ENCODE peak calls at places on chromosome 10, in six cellular contexts. One of them, this sample, is unnamed.

GRCh38 chr10:91313761-91314520 is 93.5 kb downstream of the PCGF5 start:
- DNase-seq in HTR-8/SVneo: no peak
- DNase-seq in amniotic stem cell: peak; percentile 16
- DNase-seq in stimulated activated CD8-positive, alpha-beta memory T cell treated with anti-CD3 and anti-CD28 coated beads, Interleukin-15, amount 100 ng/mL, for 24 hours: no peak
- DNase-seq in nephron progenitor cell: no peak
- DNase-seq in WERI-Rb-1: no peak
- DNase-seq in this sample: no peak

GRCh38 chr10:86291616-86292340 is 74.8 kb downstream of the GRID1 start:
- DNase-seq in stimulated activated CD8-positive, alpha-beta memory T cell treated with anti-CD3 and anti-CD28 coated beads, Interleukin-15, amount 100 ng/mL, for 24 hours: no peak
- DNase-seq in WERI-Rb-1: peak; percentile 31
- DNase-seq in amniotic stem cell: no peak
- DNase-seq in nephron progenitor cell: peak; percentile 13
- DNase-seq in HTR-8/SVneo: no peak
- DNase-seq in this sample: peak; percentile 4

GRCh38 chr10:86960003-86960862 is 1.8 kb downstream of the SNCG start:
- DNase-seq in nephron progenitor cell: peak; percentile 68
- DNase-seq in amniotic stem cell: no peak
- DNase-seq in WERI-Rb-1: peak; percentile 77
- DNase-seq in stimulated activated CD8-positive, alpha-beta memory T cell treated with anti-CD3 and anti-CD28 coated beads, Interleukin-15, amount 100 ng/mL, for 24 hours: no peak
- DNase-seq in HTR-8/SVneo: peak; percentile 60
- DNase-seq in this sample: peak; percentile 84

GRCh38 chr10:70784476-70784875 is 701 bp downstream of the TBATA start:
- DNase-seq in WERI-Rb-1: no peak
- DNase-seq in HTR-8/SVneo: no peak
- DNase-seq in nephron progenitor cell: no peak
- DNase-seq in amniotic stem cell: no peak
- DNase-seq in stimulated activated CD8-positive, alpha-beta memory T cell treated with anti-CD3 and anti-CD28 coated beads, Interleukin-15, amount 100 ng/mL, for 24 hours: no peak
- DNase-seq in this sample: no peak

GRCh38 chr10:127919418-127920191 is 12.7 kb downstream of the PTPRE start:
- DNase-seq in amniotic stem cell: no peak
- DNase-seq in HTR-8/SVneo: peak; percentile 26
- DNase-seq in nephron progenitor cell: no peak
- DNase-seq in stimulated activated CD8-positive, alpha-beta memory T cell treated with anti-CD3 and anti-CD28 coated beads, Interleukin-15, amount 100 ng/mL, for 24 hours: no peak
- DNase-seq in WERI-Rb-1: peak; percentile 44
- DNase-seq in this sample: peak; percentile 17

GRCh38 chr10:33460461-33461294 is 126.2 kb upstream of the NRP1 start:
- DNase-seq in stimulated activated CD8-positive, alpha-beta memory T cell treated with anti-CD3 and anti-CD28 coated beads, Interleukin-15, amount 100 ng/mL, for 24 hours: no peak
- DNase-seq in amniotic stem cell: peak; percentile 51
- DNase-seq in HTR-8/SVneo: no peak
- DNase-seq in nephron progenitor cell: no peak
- DNase-seq in WERI-Rb-1: no peak
- DNase-seq in this sample: no peak

GRCh38 chr10:70772627-70773026 is 12.6 kb downstream of the TBATA start:
- DNase-seq in nephron progenitor cell: no peak
- DNase-seq in HTR-8/SVneo: no peak
- DNase-seq in amniotic stem cell: no peak
- DNase-seq in stimulated activated CD8-positive, alpha-beta memory T cell treated with anti-CD3 and anti-CD28 coated beads, Interleukin-15, amount 100 ng/mL, for 24 hours: no peak
- DNase-seq in WERI-Rb-1: no peak
- DNase-seq in this sample: no peak

GRCh38 chr10:22679608-22680007 is 34.8 kb downstream of the PIP4K2A start:
- DNase-seq in HTR-8/SVneo: no peak
- DNase-seq in nephron progenitor cell: no peak
- DNase-seq in amniotic stem cell: no peak
- DNase-seq in WERI-Rb-1: no peak
- DNase-seq in stimulated activated CD8-positive, alpha-beta memory T cell treated with anti-CD3 and anti-CD28 coated beads, Interleukin-15, amount 100 ng/mL, for 24 hours: no peak
- DNase-seq in this sample: no peak

GRCh38 chr10:24989867-24990266 is 26.1 kb downstream of the ENKUR start:
- DNase-seq in HTR-8/SVneo: no peak
- DNase-seq in nephron progenitor cell: no peak
- DNase-seq in stimulated activated CD8-positive, alpha-beta memory T cell treated with anti-CD3 and anti-CD28 coated beads, Interleukin-15, amount 100 ng/mL, for 24 hours: no peak
- DNase-seq in amniotic stem cell: no peak
- DNase-seq in WERI-Rb-1: no peak
- DNase-seq in this sample: no peak

GRCh38 chr10:72846225-72846624 is 47.3 kb upstream of the OIT3 start:
- DNase-seq in stimulated activated CD8-positive, alpha-beta memory T cell treated with anti-CD3 and anti-CD28 coated beads, Interleukin-15, amount 100 ng/mL, for 24 hours: no peak
- DNase-seq in amniotic stem cell: no peak
- DNase-seq in nephron progenitor cell: no peak
- DNase-seq in HTR-8/SVneo: peak; percentile 11
- DNase-seq in WERI-Rb-1: no peak
- DNase-seq in this sample: no peak

GRCh38 chr10:31923389-31923788 is 5.2 kb downstream of the ARHGAP12 start:
- DNase-seq in WERI-Rb-1: no peak
- DNase-seq in nephron progenitor cell: no peak
- DNase-seq in stimulated activated CD8-positive, alpha-beta memory T cell treated with anti-CD3 and anti-CD28 coated beads, Interleukin-15, amount 100 ng/mL, for 24 hours: no peak
- DNase-seq in HTR-8/SVneo: no peak
- DNase-seq in amniotic stem cell: no peak
- DNase-seq in this sample: no peak

GRCh38 chr10:63986536-63986935 is 465.3 kb downstream of the REEP3 start:
- DNase-seq in WERI-Rb-1: no peak
- DNase-seq in amniotic stem cell: no peak
- DNase-seq in stimulated activated CD8-positive, alpha-beta memory T cell treated with anti-CD3 and anti-CD28 coated beads, Interleukin-15, amount 100 ng/mL, for 24 hours: no peak
- DNase-seq in HTR-8/SVneo: no peak
- DNase-seq in nephron progenitor cell: no peak
- DNase-seq in this sample: no peak

GRCh38 chr10:92574545-92575377 is 868 bp upstream of the IDE start:
- DNase-seq in amniotic stem cell: no peak
- DNase-seq in WERI-Rb-1: no peak
- DNase-seq in nephron progenitor cell: no peak
- DNase-seq in stimulated activated CD8-positive, alpha-beta memory T cell treated with anti-CD3 and anti-CD28 coated beads, Interleukin-15, amount 100 ng/mL, for 24 hours: no peak
- DNase-seq in HTR-8/SVneo: peak; percentile 42
- DNase-seq in this sample: peak; percentile 60

GRCh38 chr10:13882112-13882711 is 295.4 kb downstream of the PRPF18 start:
- DNase-seq in amniotic stem cell: peak; percentile 82
- DNase-seq in stimulated activated CD8-positive, alpha-beta memory T cell treated with anti-CD3 and anti-CD28 coated beads, Interleukin-15, amount 100 ng/mL, for 24 hours: no peak
- DNase-seq in HTR-8/SVneo: peak; percentile 63
- DNase-seq in WERI-Rb-1: no peak
- DNase-seq in nephron progenitor cell: no peak
- DNase-seq in this sample: no peak

GRCh38 chr10:30219977-30220751 is 128.9 kb downstream of the MTPAP start:
- DNase-seq in WERI-Rb-1: no peak
- DNase-seq in amniotic stem cell: no peak
- DNase-seq in nephron progenitor cell: peak; percentile 12
- DNase-seq in HTR-8/SVneo: no peak
- DNase-seq in stimulated activated CD8-positive, alpha-beta memory T cell treated with anti-CD3 and anti-CD28 coated beads, Interleukin-15, amount 100 ng/mL, for 24 hours: no peak
- DNase-seq in this sample: no peak

GRCh38 chr10:27558612-27559020 is 54.5 kb downstream of the RAB18 start:
- DNase-seq in amniotic stem cell: peak; percentile 49
- DNase-seq in HTR-8/SVneo: peak; percentile 61
- DNase-seq in nephron progenitor cell: peak; percentile 55
- DNase-seq in WERI-Rb-1: peak; percentile 34
- DNase-seq in stimulated activated CD8-positive, alpha-beta memory T cell treated with anti-CD3 and anti-CD28 coated beads, Interleukin-15, amount 100 ng/mL, for 24 hours: no peak
- DNase-seq in this sample: peak; percentile 65

GRCh38 chr10:103277713-103278299 is 868 bp downstream of the INA start:
- DNase-seq in nephron progenitor cell: no peak
- DNase-seq in WERI-Rb-1: peak; percentile 25
- DNase-seq in amniotic stem cell: no peak
- DNase-seq in stimulated activated CD8-positive, alpha-beta memory T cell treated with anti-CD3 and anti-CD28 coated beads, Interleukin-15, amount 100 ng/mL, for 24 hours: no peak
- DNase-seq in HTR-8/SVneo: no peak
- DNase-seq in this sample: peak; percentile 29

GRCh38 chr10:14535497-14536199 is 204.9 kb upstream of the FRMD4A start:
- DNase-seq in nephron progenitor cell: no peak
- DNase-seq in HTR-8/SVneo: no peak
- DNase-seq in stimulated activated CD8-positive, alpha-beta memory T cell treated with anti-CD3 and anti-CD28 coated beads, Interleukin-15, amount 100 ng/mL, for 24 hours: no peak
- DNase-seq in amniotic stem cell: no peak
- DNase-seq in WERI-Rb-1: no peak
- DNase-seq in this sample: no peak

GRCh38 chr10:114400091-114400490 is 4.2 kb downstream of the AFAP1L2 start:
- DNase-seq in HTR-8/SVneo: no peak
- DNase-seq in amniotic stem cell: no peak
- DNase-seq in nephron progenitor cell: no peak
- DNase-seq in WERI-Rb-1: no peak
- DNase-seq in stimulated activated CD8-positive, alpha-beta memory T cell treated with anti-CD3 and anti-CD28 coated beads, Interleukin-15, amount 100 ng/mL, for 24 hours: no peak
- DNase-seq in this sample: no peak